ENCODE peak calls at places on chromosomes 4 and X, in six cellular contexts. N, F, R, E, X and O are unnamed samples.

GRCh38 chr4:39120418-39120817 is 58.4 kb downstream of the KLHL5 start:
- DNase-seq in N (no peak), F (no peak), R (no peak), E (no peak), X (no peak), O (no peak)

GRCh38 chrX:154603438-154604430 is 15.3 kb downstream of the CTAG1B start:
- DNase-seq in N (no peak), F (no peak), R (no peak), E (no peak), X (no peak), O (peak; percentile 24)

GRCh38 chr4:149896428-149896827 is 80.8 kb upstream of the IQCM start:
- DNase-seq in N (no peak), F (no peak), R (no peak), E (no peak), X (no peak), O (peak; percentile 16)

GRCh38 chrX:105136786-105137185 is 83.7 kb downstream of the TEX13A start:
- DNase-seq in N (no peak), F (no peak), R (no peak), E (no peak), X (no peak), O (peak; percentile 24)

GRCh38 chr4:48673537-48673936 is 106.5 kb downstream of the FRYL start:
- DNase-seq in N (no peak), F (no peak), R (no peak), E (no peak), X (no peak), O (no peak)

GRCh38 chrX:31397119-31397518 is 325.3 kb upstream of the FTHL17 start:
- DNase-seq in N (no peak), F (no peak), R (no peak), E (no peak), X (no peak), O (no peak)

GRCh38 chr4:131450572-131451209 is 1698.4 kb upstream of the PCDH10 start:
- DNase-seq in N (no peak), F (no peak), R (no peak), E (no peak), X (no peak), O (no peak)

GRCh38 chrX:19064175-19064574 is 58.1 kb downstream of the ADGRG2 start:
- DNase-seq in N (no peak), F (no peak), R (no peak), E (no peak), X (no peak), O (no peak)

GRCh38 chr4:123967360-123967759 is 570.8 kb downstream of the SPRY1 start:
- DNase-seq in N (no peak), F (no peak), R (no peak), E (no peak), X (no peak), O (no peak)

GRCh38 chr4:42478509-42478908 is 81.2 kb downstream of the SHISA3 start:
- DNase-seq in N (no peak), F (no peak), R (no peak), E (no peak), X (no peak), O (no peak)

GRCh38 chrX:72366178-72366577 is 60.5 kb upstream of the CITED1 start:
- DNase-seq in N (no peak), F (no peak), R (no peak), E (no peak), X (no peak), O (no peak)

GRCh38 chrX:153724252-153725038 is at the start of the genes ABCD1 and BCAP31:
- DNase-seq in N (peak; percentile 92), F (peak; percentile 92), R (peak; percentile 90), E (peak; percentile 54), X (peak; percentile 89), O (peak; percentile 84)

GRCh38 chr4:164396439-164396838 is 357.5 kb upstream of the SMIM31 start:
- DNase-seq in N (no peak), F (no peak), R (no peak), E (no peak), X (no peak), O (no peak)

GRCh38 chr4:14653338-14653737 is 348.9 kb upstream of the CPEB2 start:
- DNase-seq in N (no peak), F (no peak), R (no peak), E (no peak), X (no peak), O (no peak)

GRCh38 chrX:134377537-134377936 is 82.4 kb upstream of the HPRT1 start:
- DNase-seq in N (peak; percentile 39), F (no peak), R (no peak), E (no peak), X (no peak), O (peak; percentile 45)

GRCh38 chr4:109414938-109415337 is 18.7 kb upstream of the SEC24B start:
- DNase-seq in N (no peak), F (no peak), R (no peak), E (no peak), X (no peak), O (peak; percentile 36)

GRCh38 chr4:948101-948935 is 16.1 kb downstream of the TMEM175 start:
- DNase-seq in N (no peak), F (peak; percentile 24), R (no peak), E (no peak), X (no peak), O (no peak)

GRCh38 chr4:38075370-38076152 is 115.4 kb downstream of the PTTG2 start:
- DNase-seq in N (no peak), F (no peak), R (no peak), E (no peak), X (no peak), O (peak; percentile 30)

GRCh38 chr4:75679876-75680575 is 6.8 kb upstream of the G3BP2 start:
- DNase-seq in N (no peak), F (no peak), R (no peak), E (no peak), X (no peak), O (no peak)

GRCh38 chr4:123866796-123867195 is 470.2 kb downstream of the SPRY1 start:
- DNase-seq in N (no peak), F (no peak), R (no peak), E (no peak), X (no peak), O (no peak)

GRCh38 chr4:8534129-8534528 is 46.1 kb upstream of the GPR78 start:
- DNase-seq in N (no peak), F (no peak), R (no peak), E (no peak), X (no peak), O (peak; percentile 23)

GRCh38 chr4:36310793-36311192 is 29.4 kb downstream of the DTHD1 start:
- DNase-seq in N (no peak), F (peak; percentile 61), R (no peak), E (no peak), X (no peak), O (no peak)

GRCh38 chrX:71828086-71828485 is 64.9 kb downstream of the CXorf49B start:
- DNase-seq in N (no peak), F (no peak), R (no peak), E (no peak), X (no peak), O (no peak)

GRCh38 chr4:126106658-126107057 is 791.9 kb downstream of the FAT4 start:
- DNase-seq in N (no peak), F (no peak), R (no peak), E (peak; percentile 1), X (no peak), O (no peak)

GRCh38 chr4:98996056-98996941 is 778 bp downstream of the METAP1 start:
- DNase-seq in N (no peak), F (no peak), R (no peak), E (no peak), X (peak; percentile 12), O (peak; percentile 29)

GRCh38 chrX:37383313-37383712 is 34.1 kb downstream of the PRRG1 start:
- DNase-seq in N (no peak), F (no peak), R (no peak), E (no peak), X (no peak), O (no peak)

DNA sequence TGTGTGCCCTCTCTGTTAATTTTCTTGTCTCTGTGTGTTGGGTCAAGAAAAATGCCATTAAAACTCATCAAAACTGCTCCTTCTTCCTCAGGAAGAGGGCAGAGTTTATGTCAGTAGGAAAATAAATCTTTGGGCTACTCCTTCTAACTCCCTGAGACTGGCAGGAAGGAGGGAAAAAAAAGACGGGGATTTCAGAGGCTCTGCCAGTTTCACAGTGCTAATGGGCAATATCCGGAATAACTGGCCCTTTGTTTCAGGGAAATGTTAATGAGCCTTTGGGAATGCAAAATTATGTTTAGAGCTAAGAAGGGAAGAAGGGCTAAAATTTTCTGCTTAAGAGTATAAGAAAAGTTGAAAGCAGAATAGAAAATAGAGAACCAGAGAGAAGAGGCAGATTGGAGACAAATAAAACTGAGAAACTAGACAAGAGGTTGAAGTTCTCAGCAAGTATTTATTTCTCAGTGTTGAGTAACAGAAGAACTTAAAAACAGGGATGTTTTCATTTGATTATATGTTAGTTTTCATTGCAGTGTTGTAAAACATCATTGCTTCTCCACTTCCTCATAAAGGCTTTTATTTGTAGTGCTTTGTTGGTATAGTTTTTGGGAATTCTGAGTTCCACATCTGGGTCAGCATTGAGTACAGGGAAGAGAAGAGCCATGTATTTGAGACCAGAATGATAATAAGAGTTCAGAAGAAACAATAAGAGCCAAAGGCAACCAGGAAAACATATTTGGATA is 19.8 kb downstream of the GABRB1 start:
- DNase-seq in N (no peak), F (no peak), R (no peak), E (no peak), X (no peak), O (peak; percentile 21)
- H3K4me3 ChIP-seq in N (no peak overlapping the region), F (no peak overlapping the region), R (no peak overlapping the region), E (no peak overlapping the region), X (no peak overlapping the region), O (no peak overlapping the region)

DNA sequence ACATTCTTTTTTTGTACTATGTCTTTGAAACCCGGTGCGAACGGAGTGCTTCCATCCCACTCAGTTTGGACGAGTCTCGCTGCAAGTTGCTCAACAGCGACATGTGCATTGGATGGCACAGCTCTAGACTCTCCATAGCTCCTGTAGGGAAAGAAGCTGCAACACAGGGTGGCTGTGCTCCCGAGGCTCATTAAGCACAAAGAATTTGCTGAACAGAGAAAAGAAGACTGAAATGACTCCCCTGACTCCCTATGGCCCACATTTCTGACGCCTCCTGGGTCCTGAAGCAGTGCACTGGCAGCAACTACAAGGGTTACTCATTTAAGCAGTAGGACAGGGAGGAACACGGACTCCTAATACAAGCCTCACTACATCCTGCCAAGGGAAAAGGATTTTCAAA is 127.4 kb downstream of the SH3RF1 start:
- DNase-seq in N (no peak), F (no peak), R (no peak), E (no peak), X (no peak), O (no peak)
- H3K4me3 ChIP-seq in N (no peak overlapping the region), F (no peak overlapping the region), R (no peak overlapping the region), E (no peak overlapping the region), X (no peak overlapping the region), O (no peak overlapping the region)

GRCh38 chr4:150972592-150972991 is 42.5 kb downstream of the LRBA start:
- DNase-seq in N (no peak), F (no peak), R (no peak), E (no peak), X (no peak), O (peak; percentile 51)
- H3K4me3 ChIP-seq in N (no peak overlapping the region), F (no peak overlapping the region), R (no peak overlapping the region), E (no peak overlapping the region), X (no peak overlapping the region), O (no peak overlapping the region)

DNA sequence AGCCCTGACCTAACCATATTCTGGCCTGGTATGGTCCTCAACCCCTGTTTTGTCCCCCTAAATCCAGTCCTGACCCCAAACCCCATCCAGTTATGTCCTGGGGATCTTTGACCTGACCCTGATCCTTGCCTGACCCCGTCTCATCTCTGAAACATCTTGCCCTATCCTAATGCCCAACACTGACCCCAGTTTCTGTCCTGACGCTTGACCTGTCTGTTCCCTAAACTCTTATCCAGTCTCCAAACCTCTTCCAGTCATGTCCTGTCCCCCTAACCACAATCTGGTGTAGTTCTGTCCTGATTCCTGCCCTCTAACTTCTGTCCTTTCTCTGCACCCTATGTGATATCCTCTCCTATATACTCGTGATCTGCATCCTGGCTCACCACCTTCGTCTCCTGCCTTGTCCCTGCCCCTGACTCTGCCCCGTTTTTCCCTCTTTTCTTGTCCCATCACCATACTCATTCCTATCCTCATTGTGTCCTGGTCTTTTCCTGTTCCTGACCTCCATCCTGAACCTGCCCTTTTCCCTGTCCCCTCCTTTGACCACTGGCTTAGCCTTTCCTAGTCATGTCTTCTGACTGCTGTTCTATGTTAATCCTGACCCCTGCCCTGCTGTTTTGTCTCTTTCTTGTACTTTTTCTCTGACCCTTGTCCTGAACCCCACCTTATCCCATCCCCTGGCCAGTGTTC is 4.6 kb upstream of the CCDC120 start:
- DNase-seq in N (no peak), F (no peak), R (no peak), E (no peak), X (no peak), O (no peak)
- H3K4me3 ChIP-seq in N (peak overlapping the region; percentile 56), F (peak overlapping the region; percentile 39), R (peak overlapping the region; percentile 60), E (peak overlapping the region; percentile 60), X (peak overlapping the region; percentile 48), O (peak overlapping the region; percentile 83)